ENCODE peak calls at places on chromosomes 13 and 19, in nine cellular contexts. B, X, K, V, R, P, C, Q and E are unnamed samples.

GRCh38 chr19:18479964-18480723 is 41.7 kb downstream of the ELL start:
- DNase-seq in B (no peak), X (peak; percentile 94), K (no peak), V (no peak), R (no peak), P (no peak), C (peak; percentile 73), Q (no peak), E (no peak)

GRCh38 chr13:99867535-99868271 is 103.9 kb downstream of the ZIC5 start:
- DNase-seq in B (no peak), X (no peak), K (no peak), V (no peak), R (no peak), P (no peak), C (no peak), Q (no peak), E (no peak)

GRCh38 chr19:48752511-48753365 is at the start of gene FUT1:
- DNase-seq in B (no peak), X (peak; percentile 67), K (peak; percentile 34), V (no peak), R (no peak), P (no peak), C (no peak), Q (peak; percentile 26), E (no peak)

GRCh38 chr19:51317381-51317780 is 5.9 kb downstream of the IGLON5 start:
- DNase-seq in B (no peak), X (no peak), K (peak; percentile 4), V (no peak), R (no peak), P (no peak), C (no peak), Q (no peak), E (no peak)

GRCh38 chr19:10718205-10719196 is 622 bp downstream of the DNM2 start:
- DNase-seq in B (no peak), X (peak; percentile 51), K (peak; percentile 38), V (peak; percentile 89), R (peak; percentile 38), P (no peak), C (no peak), Q (peak; percentile 40), E (peak; percentile 71)

GRCh38 chr13:44972956-44973581 is 16.2 kb downstream of the NUFIP1 start:
- DNase-seq in B (no peak), X (peak; percentile 44), K (no peak), V (no peak), R (no peak), P (no peak), C (no peak), Q (no peak), E (no peak)

GRCh38 chr13:57996717-57997116 is 365.2 kb downstream of the PCDH17 start:
- DNase-seq in B (no peak), X (no peak), K (no peak), V (no peak), R (no peak), P (no peak), C (no peak), Q (no peak), E (no peak)

GRCh38 chr13:112859817-112860190 is 109.2 kb upstream of the MCF2L start:
- DNase-seq in B (no peak), X (peak; percentile 60), K (no peak), V (no peak), R (no peak), P (no peak), C (no peak), Q (no peak), E (peak; percentile 21)